ENCODE peak calls at places on chromosomes 4 and X, in seven cellular contexts. One of them, this sample, is unnamed.

GRCh38 chr4:5970381-5971076 is 47.7 kb downstream of the C4orf50 start:
- DNase-seq in H9: no peak
- DNase-seq in WTC11: no peak
- DNase-seq in tibial artery: no peak
- DNase-seq in SK-N-SH: no peak
- DNase-seq in left ventricle myocardium inferior: no peak
- DNase-seq in ovary: no peak
- DNase-seq in this sample: no peak

GRCh38 chrX:20477836-20478532 is 211.3 kb upstream of the RPS6KA3 start:
- DNase-seq in H9: no peak
- DNase-seq in left ventricle myocardium inferior: no peak
- DNase-seq in SK-N-SH: no peak
- DNase-seq in WTC11: no peak
- DNase-seq in ovary: no peak
- DNase-seq in tibial artery: no peak
- DNase-seq in this sample: no peak

GRCh38 chr4:138494931-138495330 is 252.8 kb upstream of the SLC7A11 start:
- DNase-seq in WTC11: peak
- DNase-seq in left ventricle myocardium inferior: no peak
- DNase-seq in H9: peak
- DNase-seq in tibial artery: no peak
- DNase-seq in SK-N-SH: no peak
- DNase-seq in ovary: no peak
- DNase-seq in this sample: no peak

GRCh38 chrX:120549483-120550452 is 11.0 kb downstream of the CUL4B start:
- DNase-seq in SK-N-SH: no peak
- DNase-seq in tibial artery: peak
- DNase-seq in H9: no peak
- DNase-seq in ovary: no peak
- DNase-seq in WTC11: no peak
- DNase-seq in left ventricle myocardium inferior: no peak
- DNase-seq in this sample: no peak

GRCh38 chrX:71181558-71181909 is 36.9 kb downstream of the NLGN3 start:
- DNase-seq in SK-N-SH: peak
- DNase-seq in ovary: peak
- DNase-seq in WTC11: no peak
- DNase-seq in left ventricle myocardium inferior: no peak
- DNase-seq in tibial artery: no peak
- DNase-seq in H9: peak
- DNase-seq in this sample: no peak

GRCh38 chrX:132908891-132909290 is 49.5 kb downstream of the HS6ST2 start:
- DNase-seq in left ventricle myocardium inferior: no peak
- DNase-seq in SK-N-SH: peak
- DNase-seq in H9: no peak
- DNase-seq in WTC11: no peak
- DNase-seq in ovary: no peak
- DNase-seq in tibial artery: no peak
- DNase-seq in this sample: no peak

GRCh38 chr4:95204267-95204835 is 344.4 kb downstream of the UNC5C start:
- DNase-seq in tibial artery: no peak
- DNase-seq in ovary: no peak
- DNase-seq in SK-N-SH: no peak
- DNase-seq in H9: no peak
- DNase-seq in WTC11: no peak
- DNase-seq in left ventricle myocardium inferior: no peak
- DNase-seq in this sample: no peak

GRCh38 chr4:111542056-111542455 is 603.2 kb upstream of the FAM241A start:
- DNase-seq in left ventricle myocardium inferior: no peak
- DNase-seq in WTC11: no peak
- DNase-seq in ovary: no peak
- DNase-seq in tibial artery: no peak
- DNase-seq in H9: no peak
- DNase-seq in SK-N-SH: no peak
- DNase-seq in this sample: no peak

GRCh38 chr4:6873792-6874461 is 35.7 kb upstream of the TBC1D14 start:
- DNase-seq in left ventricle myocardium inferior: peak
- DNase-seq in SK-N-SH: peak
- DNase-seq in tibial artery: peak
- DNase-seq in ovary: peak
- DNase-seq in H9: peak
- DNase-seq in WTC11: peak
- DNase-seq in this sample: no peak

GRCh38 chr4:41256131-41256739 is 493 bp upstream of the UCHL1 start:
- DNase-seq in H9: no peak
- DNase-seq in SK-N-SH: peak
- DNase-seq in left ventricle myocardium inferior: no peak
- DNase-seq in ovary: no peak
- DNase-seq in WTC11: peak
- DNase-seq in tibial artery: no peak
- DNase-seq in this sample: no peak

GRCh38 chr4:75843596-75843995 is 58.7 kb downstream of the PPEF2 start:
- DNase-seq in H9: no peak
- DNase-seq in SK-N-SH: no peak
- DNase-seq in WTC11: no peak
- DNase-seq in tibial artery: no peak
- DNase-seq in left ventricle myocardium inferior: no peak
- DNase-seq in ovary: no peak
- DNase-seq in this sample: no peak

GRCh38 chr4:139933541-139933940 is 220.4 kb downstream of the MAML3 start:
- DNase-seq in WTC11: no peak
- DNase-seq in left ventricle myocardium inferior: no peak
- DNase-seq in ovary: no peak
- DNase-seq in tibial artery: no peak
- DNase-seq in SK-N-SH: no peak
- DNase-seq in H9: no peak
- DNase-seq in this sample: no peak

GRCh38 chrX:150635952-150636351 is 57.2 kb upstream of the MTMR1 start:
- DNase-seq in left ventricle myocardium inferior: no peak
- DNase-seq in WTC11: no peak
- DNase-seq in tibial artery: no peak
- DNase-seq in ovary: no peak
- DNase-seq in SK-N-SH: no peak
- DNase-seq in H9: no peak
- DNase-seq in this sample: no peak

DNA sequence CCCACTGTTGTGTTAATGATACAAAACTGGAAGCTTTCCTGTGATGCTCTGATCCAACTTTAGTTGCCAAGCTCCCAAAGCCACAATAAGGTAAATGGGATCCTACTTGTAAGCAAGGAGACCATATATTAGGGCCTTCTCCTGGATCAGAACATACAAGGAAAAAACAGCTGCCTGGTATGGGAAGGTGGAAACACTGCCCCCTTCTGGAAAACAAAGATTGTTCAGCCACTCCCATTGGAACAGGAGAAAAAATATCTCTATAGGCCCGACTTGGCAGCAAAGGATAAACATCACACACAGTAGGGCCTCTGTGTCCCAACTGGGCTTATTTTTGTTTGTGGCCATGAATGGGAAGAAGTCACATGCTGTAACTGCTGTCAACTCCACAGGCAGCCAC is 166.5 kb downstream of the TBX22 start:
- DNase-seq in H9: peak
- DNase-seq in ovary: no peak
- DNase-seq in left ventricle myocardium inferior: no peak
- DNase-seq in SK-N-SH: no peak
- DNase-seq in tibial artery: no peak
- DNase-seq in WTC11: peak
- DNase-seq in this sample: no peak
- TF ChIP-seq CTCF in H9: peak
- TF ChIP-seq CTCF in ovary: no peak
- TF ChIP-seq CTCF in left ventricle myocardium inferior: peak
- TF ChIP-seq CTCF in SK-N-SH: peak
- TF ChIP-seq CTCF in tibial artery: no peak
- TF ChIP-seq CTCF in WTC11: peak
- TF ChIP-seq CTCF in this sample: no peak

DNA sequence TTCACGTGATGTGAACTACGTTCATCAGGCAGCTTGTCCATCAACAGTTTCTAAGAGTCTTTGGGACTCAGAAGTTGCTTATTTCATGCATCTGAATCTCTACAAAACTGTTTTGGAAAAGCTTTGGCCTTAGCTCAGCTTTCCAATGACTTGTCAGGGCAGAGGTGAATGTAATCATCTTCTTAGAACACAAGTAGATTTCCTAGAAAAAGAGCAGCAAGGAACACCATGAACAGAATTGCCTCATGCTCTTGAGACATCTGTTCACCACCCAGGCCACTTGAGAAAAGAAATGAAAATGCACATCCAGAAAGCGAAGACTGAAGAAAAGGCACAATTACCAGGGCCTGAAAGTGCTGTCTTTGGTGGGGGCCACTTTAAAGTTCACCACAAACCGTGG is 105.8 kb upstream of the PDHA1 start:
- DNase-seq in ovary: no peak
- DNase-seq in left ventricle myocardium inferior: no peak
- DNase-seq in H9: no peak
- DNase-seq in tibial artery: no peak
- DNase-seq in WTC11: no peak
- DNase-seq in SK-N-SH: no peak
- DNase-seq in this sample: no peak
- TF ChIP-seq CTCF in ovary: no peak
- TF ChIP-seq CTCF in left ventricle myocardium inferior: no peak
- TF ChIP-seq CTCF in H9: no peak
- TF ChIP-seq CTCF in tibial artery: no peak
- TF ChIP-seq CTCF in WTC11: no peak
- TF ChIP-seq CTCF in SK-N-SH: no peak
- TF ChIP-seq CTCF in this sample: no peak

DNA sequence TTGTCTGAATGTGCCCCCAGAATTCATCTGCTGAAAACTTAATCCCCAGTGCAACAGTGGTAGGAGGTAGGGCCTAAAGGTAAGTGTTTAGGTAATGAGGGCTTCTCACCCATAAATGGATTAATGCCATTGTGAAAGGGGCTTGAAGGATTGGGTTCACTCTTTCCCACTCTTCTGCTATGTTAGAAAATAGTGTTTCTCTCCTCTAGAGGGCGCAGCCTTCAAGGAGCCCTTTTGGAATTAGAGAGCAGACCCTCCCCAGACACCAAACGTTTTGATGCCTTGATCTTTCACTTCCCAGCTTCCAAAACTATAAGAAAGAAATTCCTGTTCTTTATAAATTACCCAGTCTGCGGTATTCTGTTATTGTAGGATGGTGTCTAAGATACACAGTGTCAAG is 706.4 kb downstream of the SMARCA1 start:
- DNase-seq in SK-N-SH: peak
- DNase-seq in H9: peak
- DNase-seq in ovary: no peak
- DNase-seq in tibial artery: no peak
- DNase-seq in left ventricle myocardium inferior: no peak
- DNase-seq in WTC11: peak
- DNase-seq in this sample: no peak
- TF ChIP-seq CTCF in SK-N-SH: peak
- TF ChIP-seq CTCF in H9: peak
- TF ChIP-seq CTCF in ovary: no peak
- TF ChIP-seq CTCF in tibial artery: no peak
- TF ChIP-seq CTCF in left ventricle myocardium inferior: peak
- TF ChIP-seq CTCF in WTC11: peak
- TF ChIP-seq CTCF in this sample: peak

DNA sequence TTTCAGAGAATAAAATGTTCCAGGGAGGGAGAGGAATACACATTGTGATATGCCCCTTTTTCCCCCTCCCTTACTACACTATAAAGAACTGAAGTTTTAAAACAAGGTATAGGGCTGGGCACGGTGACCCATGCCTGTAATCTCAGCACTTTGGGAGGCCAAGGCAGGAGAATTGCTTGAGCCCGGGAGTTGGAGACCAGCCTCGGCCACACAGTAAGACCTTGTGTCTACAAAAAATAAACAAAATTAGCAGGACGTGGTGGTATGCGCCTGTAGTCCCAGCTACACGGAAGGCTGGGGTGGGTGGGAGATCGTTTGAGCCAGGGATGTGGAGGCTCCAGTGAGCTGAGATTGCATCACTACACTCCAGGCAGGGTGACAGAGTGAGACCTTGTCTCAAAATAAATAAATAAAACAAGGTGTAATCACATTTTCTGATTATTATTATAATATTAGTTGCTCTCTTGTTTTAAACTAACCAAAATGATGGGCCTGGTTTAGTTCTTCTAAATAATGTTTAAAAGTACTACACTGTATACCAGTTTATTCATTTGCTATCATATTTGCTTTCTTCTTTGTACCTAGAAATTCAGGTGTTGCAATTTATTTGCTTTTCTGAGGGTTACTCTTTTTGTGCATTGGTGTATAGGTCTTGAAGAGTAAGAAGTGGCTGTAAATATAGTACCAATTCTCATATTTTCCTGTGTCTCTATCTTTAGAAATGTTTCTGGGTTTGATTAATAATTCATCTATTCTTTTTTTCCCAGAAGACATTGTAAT is 8.8 kb downstream of the TBC1D8B start:
- DNase-seq in left ventricle myocardium inferior: no peak
- DNase-seq in H9: no peak
- DNase-seq in ovary: no peak
- DNase-seq in SK-N-SH: no peak
- DNase-seq in tibial artery: no peak
- DNase-seq in WTC11: no peak
- DNase-seq in this sample: no peak
- TF ChIP-seq CTCF in left ventricle myocardium inferior: no peak
- TF ChIP-seq CTCF in H9: no peak
- TF ChIP-seq CTCF in ovary: no peak
- TF ChIP-seq CTCF in SK-N-SH: no peak
- TF ChIP-seq CTCF in tibial artery: no peak
- TF ChIP-seq CTCF in WTC11: no peak
- TF ChIP-seq CTCF in this sample: no peak